ENCODE peak calls at places on chromosomes 3 and 15, in four cellular contexts. R is K562, Z is A549, N is HepG2. I is an unnamed sample.

GRCh38 chr3:140595295-140595694 is 82.6 kb upstream of the TRIM42 start:
- DNase-seq in R (peak), Z (no peak), N (no peak), I (no peak)

GRCh38 chr15:27672537-27672936 is 426.6 kb downstream of the OCA2 start:
- DNase-seq in R (no peak), Z (no peak), N (no peak), I (no peak)

GRCh38 chr3:100399341-100400071 is 1.4 kb downstream of the TOMM70 start:
- DNase-seq in R (no peak), Z (no peak), N (peak), I (no peak)

GRCh38 chr15:68614621-68615035 is 35.8 kb downstream of the CORO2B start:
- DNase-seq in R (no peak), Z (no peak), N (no peak), I (peak)

GRCh38 chr15:65836665-65837064 is 32.6 kb upstream of the RAB11A start:
- DNase-seq in R (no peak), Z (no peak), N (no peak), I (peak)

GRCh38 chr15:41940441-41940857 is 31.9 kb downstream of the EHD4 start:
- DNase-seq in R (no peak), Z (no peak), N (peak), I (no peak)

GRCh38 chr15:40061212-40061901 is 22.4 kb upstream of the SRP14 start:
- DNase-seq in R (no peak), Z (no peak), N (no peak), I (no peak)

GRCh38 chr15:91348812-91349500 is 248.9 kb downstream of the SV2B start:
- DNase-seq in R (no peak), Z (no peak), N (no peak), I (no peak)

GRCh38 chr15:63322541-63322940 is 45.1 kb downstream of the APH1B start:
- DNase-seq in R (no peak), Z (no peak), N (no peak), I (no peak)

GRCh38 chr3:12455740-12456139 is 28.5 kb upstream of the TSEN2 start:
- DNase-seq in R (no peak), Z (no peak), N (no peak), I (no peak)

GRCh38 chr3:67531149-67532101 is 123.0 kb downstream of the SUCLG2 start:
- DNase-seq in R (no peak), Z (no peak), N (no peak), I (no peak)

GRCh38 chr15:101489236-101489632 is 273 bp downstream of the PCSK6 start:
- DNase-seq in R (peak), Z (peak), N (no peak), I (peak)

GRCh38 chr15:31374489-31374888 is 47.9 kb downstream of the KLF13 start:
- DNase-seq in R (no peak), Z (no peak), N (no peak), I (no peak)

GRCh38 chr3:67876261-67876660 is 221.8 kb upstream of the SUCLG2 start:
- DNase-seq in R (no peak), Z (no peak), N (peak), I (no peak)

GRCh38 chr3:176623751-176624150 is 573.5 kb downstream of the TBL1XR1 start:
- DNase-seq in R (no peak), Z (no peak), N (no peak), I (no peak)

GRCh38 chr3:54237109-54237508 is 114.8 kb downstream of the CACNA2D3 start:
- DNase-seq in R (no peak), Z (no peak), N (no peak), I (no peak)

GRCh38 chr15:70494861-70495571 is 268.3 kb downstream of the UACA start:
- DNase-seq in R (no peak), Z (peak), N (peak), I (no peak)

GRCh38 chr3:114567774-114568173 is 273.9 kb downstream of the TIGIT start:
- DNase-seq in R (no peak), Z (no peak), N (no peak), I (no peak)

GRCh38 chr15:88624156-88624970 is 3.2 kb downstream of the AEN start:
- DNase-seq in R (no peak), Z (no peak), N (peak), I (no peak)

GRCh38 chr15:57458255-57458850 is 82.0 kb downstream of the CGNL1 start:
- DNase-seq in R (no peak), Z (no peak), N (no peak), I (no peak)

GRCh38 chr3:171225698-171226097 is 199.2 kb upstream of the SLC2A2 start:
- DNase-seq in R (no peak), Z (no peak), N (no peak), I (no peak)

GRCh38 chr3:2517479-2518188 is 419.0 kb downstream of the CNTN4 start:
- DNase-seq in R (no peak), Z (no peak), N (no peak), I (no peak)

GRCh38 chr3:169085827-169086226 is 577.7 kb downstream of the MECOM start:
- DNase-seq in R (no peak), Z (no peak), N (no peak), I (no peak)

GRCh38 chr3:178341636-178342035 is 194.6 kb upstream of the KCNMB2 start:
- DNase-seq in R (no peak), Z (no peak), N (no peak), I (no peak)

GRCh38 chr15:65211157-65211982 is at the start of gene CILP:
- DNase-seq in R (no peak), Z (no peak), N (no peak), I (no peak)

DNA sequence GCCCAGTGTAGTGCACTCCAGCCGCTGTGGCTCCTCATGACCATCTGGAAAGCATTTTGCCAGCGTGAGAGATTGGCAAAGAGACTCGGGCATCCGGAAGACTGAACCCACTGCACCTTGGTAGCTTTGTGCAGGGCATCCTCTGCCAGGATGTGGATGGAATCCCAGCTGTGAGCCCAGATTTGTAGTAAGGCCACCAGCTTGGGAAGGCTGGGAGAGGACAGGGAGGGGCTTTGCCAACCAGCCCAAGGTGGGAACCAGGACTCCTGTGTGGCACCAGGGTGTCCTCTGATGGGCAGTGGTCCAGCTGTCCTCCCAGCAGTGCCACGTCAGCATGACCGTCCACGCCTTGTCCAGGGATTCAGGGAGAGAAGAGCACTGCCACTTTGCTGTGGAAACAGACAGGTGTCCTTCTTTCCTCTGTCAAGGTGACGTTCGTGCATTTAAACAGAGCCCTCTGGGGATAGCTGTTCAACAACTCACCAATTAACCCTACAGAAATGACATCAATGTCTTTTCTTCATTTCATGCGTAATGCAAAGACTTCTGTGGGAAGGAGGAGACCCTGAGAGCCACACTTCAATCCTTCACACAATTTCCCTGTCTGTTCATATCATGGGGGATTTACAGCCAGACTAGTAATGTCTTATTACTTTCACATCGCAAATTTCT is 19.1 kb downstream of the KLF15 start:
- DNase-seq in R (no peak), Z (no peak), N (no peak), I (no peak)
- TF ChIP-seq NR3C1 in R (no peak), Z (no peak), N (no peak), I (no peak)

DNA sequence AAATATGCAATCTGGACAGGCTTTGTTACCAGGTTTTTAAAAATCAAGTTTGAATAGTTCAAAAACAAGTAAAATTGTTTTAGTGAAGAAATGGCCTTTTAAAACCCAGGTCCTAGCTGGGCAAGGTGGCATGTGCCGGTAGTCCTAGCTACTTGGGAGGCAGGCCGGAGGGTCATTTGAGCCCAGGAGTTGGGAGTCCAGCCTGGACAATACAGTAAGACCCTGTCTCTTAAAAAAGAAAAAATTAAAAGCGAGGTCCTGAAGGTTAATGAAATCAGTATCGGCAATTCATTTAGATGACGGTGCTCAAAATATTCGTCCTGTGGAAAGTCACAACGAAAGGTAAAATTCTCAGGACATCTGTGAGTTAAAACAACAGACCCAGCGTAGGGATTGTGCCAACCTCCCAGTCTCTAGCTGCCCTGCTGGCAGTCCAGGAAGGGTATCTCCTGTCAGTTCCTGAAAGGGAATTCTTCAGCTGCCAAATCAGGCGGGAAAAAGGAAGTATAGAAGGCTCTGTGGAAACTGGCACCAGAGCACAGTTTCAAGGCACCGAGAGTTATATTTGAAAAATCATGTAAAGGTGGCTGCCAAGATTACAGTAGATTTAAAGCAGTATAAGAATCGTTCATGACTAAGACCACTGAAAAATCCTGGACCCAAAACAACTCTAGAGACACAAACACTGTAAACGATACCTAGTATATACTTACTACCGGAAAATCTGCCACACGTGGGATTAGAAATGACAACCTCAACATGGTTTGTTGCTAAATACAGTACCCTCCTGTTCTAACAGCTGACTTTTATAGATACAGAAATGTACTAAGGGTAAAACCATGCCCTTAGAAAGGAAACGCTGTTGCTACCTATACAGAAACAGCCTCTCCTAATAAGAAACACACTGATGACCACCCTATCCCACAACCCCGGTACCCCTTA is 1.2 kb upstream of the ABHD17C start:
- DNase-seq in R (no peak), Z (peak), N (no peak), I (no peak)
- TF ChIP-seq ESRRA in R (no peak), Z (no peak), N (no peak), I (no peak)

DNA sequence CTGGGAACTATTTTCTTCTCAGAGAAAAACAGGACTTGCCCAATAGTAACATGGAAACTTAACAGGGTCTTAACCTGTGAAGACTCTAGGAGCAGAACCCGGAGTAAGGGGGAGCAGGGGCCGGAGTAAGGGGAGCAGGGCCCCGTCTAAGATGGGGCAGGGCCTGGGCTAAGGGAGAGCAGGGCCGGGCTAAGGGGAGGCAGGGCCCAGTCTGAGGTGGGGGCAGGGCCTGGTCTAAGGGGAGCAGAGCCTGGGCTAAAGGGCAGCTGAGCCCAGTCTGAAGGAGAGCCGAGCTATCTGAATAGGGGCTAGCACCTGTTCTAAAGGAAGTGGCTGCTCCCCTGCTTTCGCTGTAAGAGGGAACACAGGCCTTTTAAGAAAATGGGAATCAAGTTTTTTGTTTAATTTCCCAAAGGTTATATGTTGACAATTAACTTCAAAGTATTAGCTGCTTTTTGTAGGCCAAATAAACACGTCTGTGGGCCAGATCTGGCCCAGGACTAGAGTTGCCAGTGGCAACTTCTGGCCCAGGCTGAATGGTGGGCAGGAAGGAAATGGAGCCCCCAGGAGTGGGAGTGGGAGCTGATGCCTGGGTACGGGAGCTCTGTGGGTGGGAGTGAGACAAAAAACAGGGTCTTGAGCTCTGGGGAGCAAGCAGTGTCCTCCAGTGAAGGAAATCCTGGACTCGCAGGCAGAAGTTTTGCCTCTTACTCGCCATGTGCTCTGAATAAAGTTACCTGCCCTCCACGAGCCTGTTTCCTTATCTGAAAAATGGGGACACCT is 32.5 kb downstream of the CSPG4 start:
- DNase-seq in R (no peak), Z (no peak), N (no peak), I (peak)
- TF ChIP-seq NR3C1 in R (no peak), Z (no peak), N (no peak), I (no peak)

DNA sequence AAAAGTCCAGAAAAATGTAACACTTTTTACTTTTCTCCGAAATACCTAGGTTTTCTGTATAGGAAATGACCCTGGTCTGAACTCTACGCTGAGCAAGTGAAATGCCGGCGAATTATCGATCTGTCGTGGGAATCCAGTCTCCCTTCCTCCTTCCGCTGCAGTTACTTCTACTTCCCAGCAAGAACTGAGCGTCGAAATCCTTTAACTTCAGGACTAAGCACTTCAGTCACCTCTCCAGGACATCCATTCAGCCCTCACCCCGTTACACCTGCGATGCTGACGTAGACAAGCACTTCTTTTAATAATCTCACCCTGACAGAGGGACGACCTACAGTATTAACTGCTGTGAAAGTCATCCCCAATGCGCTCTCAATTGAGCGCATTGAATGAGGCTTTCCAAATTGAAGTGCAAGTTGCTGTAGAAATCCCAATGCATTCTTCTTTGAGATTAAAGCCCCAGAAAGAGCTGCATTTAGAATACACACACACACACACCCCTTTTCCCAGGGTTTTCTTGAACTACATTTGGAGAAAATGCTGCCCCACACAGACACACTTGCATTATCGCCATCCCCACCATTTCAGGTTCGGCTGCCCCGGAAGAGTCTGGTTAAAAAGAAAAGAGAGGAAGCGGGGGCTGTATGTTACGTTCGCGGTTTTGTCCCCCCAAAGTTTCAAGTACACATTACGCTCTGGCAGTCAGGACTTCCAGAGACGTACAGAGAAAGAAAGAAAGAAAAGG is 1.2 kb downstream of the TOP2B start:
- DNase-seq in R (peak), Z (peak), N (peak), I (no peak)
- TF ChIP-seq ESRRA in R (no peak), Z (no peak), N (no peak), I (no peak)

I was measured in WTC11.